ENCODE peak calls at places on chromosome 11, in six cellular contexts. F is ovary, P is transverse colon, K is A549, E is esophagus muscularis mucosa, G is SK-N-SH. X is an unnamed sample. For H3K9me3 and H3K4me1, the result is how much of the 10 kb centered on the place peaks cover.

GRCh38 chr11:118438314-118438931 is 2.1 kb downstream of the KMT2A start:
- DNase-seq in K (peak), P (peak), G (peak), E (no peak), F (peak), X (no peak)

GRCh38 chr11:18749681-18750319 is 23.8 kb upstream of the IGSF22 start:
- DNase-seq in G (peak), F (no peak), E (no peak), P (no peak), K (peak), X (no peak)

GRCh38 chr11:126419801-126420729 is 64.6 kb downstream of the ST3GAL4 start:
- DNase-seq in E (no peak), G (no peak), F (no peak), K (no peak), P (no peak), X (no peak)

GRCh38 chr11:95297680-95298452 is 66.9 kb upstream of the SESN3 start:
- DNase-seq in F (no peak), P (no peak), K (no peak), G (no peak), E (no peak), X (no peak)

GRCh38 chr11:8059571-8060011 is 21.4 kb upstream of the TUB start:
- DNase-seq in E (no peak), G (no peak), K (no peak), P (no peak), F (no peak), X (no peak)

GRCh38 chr11:123357990-123358827 is 71.9 kb upstream of the GRAMD1B start:
- DNase-seq in K (peak), P (peak), E (no peak), G (peak), F (no peak), X (peak)

GRCh38 chr11:17985517-17985916 is 27.3 kb downstream of the SERGEF start:
- DNase-seq in P (no peak), K (no peak), E (no peak), F (no peak), G (no peak), X (no peak)

GRCh38 chr11:64095949-64096348 is 60.2 kb downstream of the FLRT1 start:
- DNase-seq in F (no peak), G (no peak), E (no peak), P (no peak), K (no peak), X (no peak)

GRCh38 chr11:15651033-15651432 is 536.3 kb downstream of the INSC start:
- DNase-seq in E (no peak), P (no peak), K (no peak), G (no peak), F (peak), X (peak)

GRCh38 chr11:111386611-111387150 is 7.6 kb upstream of the POU2AF1 start:
- DNase-seq in F (no peak), K (no peak), E (no peak), G (no peak), P (no peak), X (no peak)

GRCh38 chr11:34300571-34301295 is 57.1 kb downstream of the ABTB2 start:
- DNase-seq in P (no peak), F (no peak), E (no peak), K (no peak), G (no peak), X (no peak)

GRCh38 chr11:57205046-57205671 is 23.4 kb downstream of the LRRC55 start:
- DNase-seq in K (peak), P (no peak), G (no peak), E (no peak), F (no peak), X (peak)

GRCh38 chr11:120630100-120630499 is 118.6 kb downstream of the GRIK4 start:
- DNase-seq in E (no peak), F (no peak), G (no peak), P (no peak), K (no peak), X (no peak)

GRCh38 chr11:64624869-64625481 is 34.0 kb downstream of the SLC22A12 start:
- DNase-seq in E (no peak), G (no peak), P (no peak), K (no peak), F (no peak), X (peak)

GRCh38 chr11:65468874-65469333 is 29.9 kb upstream of the MALAT1 start:
- DNase-seq in P (peak), K (peak), G (peak), F (peak), E (no peak), X (peak)

GRCh38 chr11:43895601-43896000 is 15.0 kb downstream of the ALKBH3 start:
- DNase-seq in F (no peak), G (no peak), E (no peak), P (no peak), K (no peak), X (no peak)

GRCh38 chr11:75826463-75827220 is 11.6 kb downstream of the UVRAG start:
- DNase-seq in F (no peak), K (no peak), G (no peak), P (no peak), E (no peak), X (no peak)

GRCh38 chr11:21343204-21343603 is 673.8 kb downstream of the NELL1 start:
- DNase-seq in K (no peak), G (peak), P (no peak), E (no peak), F (no peak), X (no peak)

GRCh38 chr11:12876340-12876739 is 132.8 kb upstream of the RASSF10 start:
- DNase-seq in K (no peak), E (no peak), F (no peak), P (no peak), G (no peak), X (no peak)

GRCh38 chr11:12867531-12867930 is 141.6 kb upstream of the RASSF10 start:
- DNase-seq in K (no peak), E (no peak), P (no peak), F (no peak), G (no peak), X (no peak)

GRCh38 chr11:12871251-12871650 is 137.9 kb upstream of the RASSF10 start:
- DNase-seq in F (no peak), P (no peak), E (no peak), G (no peak), K (no peak), X (no peak)

GRCh38 chr11:12868315-12869073 is 140.6 kb upstream of the RASSF10 start:
- DNase-seq in G (no peak), P (no peak), K (no peak), F (no peak), E (no peak), X (no peak)

DNA sequence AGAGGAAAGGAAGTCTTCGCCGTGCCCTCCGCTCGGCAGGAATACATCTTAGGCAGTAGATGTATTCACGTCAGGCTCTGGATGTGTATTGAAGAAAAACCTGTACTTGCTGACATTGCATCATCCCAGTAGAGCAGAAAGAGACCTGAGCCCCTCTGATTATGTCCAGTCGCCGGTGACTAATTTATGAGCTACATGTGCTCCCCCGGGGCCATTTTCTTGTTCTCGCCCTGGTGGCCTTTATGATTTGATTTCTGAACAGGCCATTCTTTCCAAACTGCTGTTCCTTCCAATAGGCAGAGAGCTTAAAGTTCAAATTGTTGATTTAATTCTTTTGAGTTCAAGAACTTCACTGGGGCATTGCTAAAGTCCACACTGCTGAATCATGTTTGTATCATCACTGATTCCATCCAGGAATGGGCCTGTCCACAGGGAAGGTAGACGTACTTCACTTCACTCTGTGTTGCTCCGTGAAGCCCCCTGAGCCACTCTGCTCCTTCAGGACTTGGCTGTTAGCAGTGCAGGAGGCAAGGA is 137.3 kb upstream of the RASSF10 start:
- DNase-seq in G (no peak), K (peak), E (no peak), F (no peak), P (no peak), X (no peak)
- TF ChIP-seq EP300 in G (no peak), K (no peak), E (no peak), F (no peak), P (no peak), X (no peak)

GRCh38 chr11:50182486-50182885 is 149.8 kb downstream of the OR4C45 start:
- DNase-seq in K (no peak), F (no peak), P (no peak), G (no peak), E (no peak), X (no peak)
- H3K9me3 ChIP-seq in K (under half), F (under half), P (under half), G (under half), E (under half), X (under half)

DNA sequence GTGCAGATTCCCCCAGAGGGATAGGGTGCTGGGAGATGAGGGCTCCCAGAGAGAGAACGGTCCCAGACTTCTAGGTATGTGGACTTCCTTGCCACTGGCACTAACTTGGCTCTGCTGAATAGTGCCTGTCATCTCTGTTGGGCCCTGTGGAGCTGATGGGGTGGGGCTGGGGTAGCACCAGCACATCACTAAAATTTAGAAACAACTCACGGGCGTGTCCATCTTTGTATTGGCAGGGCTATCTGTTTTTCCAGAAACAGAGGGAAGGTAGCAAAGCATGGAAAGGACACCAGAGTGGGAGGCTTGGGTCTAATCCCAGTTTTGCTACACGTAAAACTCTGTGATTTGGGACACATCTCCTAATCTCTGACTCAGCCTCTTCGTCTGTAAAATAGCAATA is 25.8 kb downstream of the SWAP70 start:
- DNase-seq in K (no peak), E (no peak), G (no peak), P (no peak), F (no peak), X (no peak)
- H3K4me1 ChIP-seq in K (under half), E (half or more), G (under half), P (under half), F (under half), X (under half)

GRCh38 chr11:122344281-122344680 is 228.3 kb upstream of the BLID start:
- DNase-seq in P (no peak), F (no peak), K (no peak), E (no peak), G (peak), X (no peak)

GRCh38 chr11:122343247-122343646 is 227.2 kb upstream of the BLID start:
- DNase-seq in G (no peak), F (no peak), P (no peak), K (no peak), E (no peak), X (no peak)

GRCh38 chr11:122354029-122354697 is 238.1 kb upstream of the BLID start:
- DNase-seq in K (no peak), F (no peak), E (no peak), P (no peak), G (no peak), X (no peak)

GRCh38 chr11:122348658-122349451 is 232.8 kb upstream of the BLID start:
- DNase-seq in F (no peak), G (no peak), E (no peak), P (no peak), K (no peak), X (no peak)
- TF ChIP-seq EP300 in F (no peak), G (no peak), E (no peak), P (no peak), K (no peak), X (no peak)

DNA sequence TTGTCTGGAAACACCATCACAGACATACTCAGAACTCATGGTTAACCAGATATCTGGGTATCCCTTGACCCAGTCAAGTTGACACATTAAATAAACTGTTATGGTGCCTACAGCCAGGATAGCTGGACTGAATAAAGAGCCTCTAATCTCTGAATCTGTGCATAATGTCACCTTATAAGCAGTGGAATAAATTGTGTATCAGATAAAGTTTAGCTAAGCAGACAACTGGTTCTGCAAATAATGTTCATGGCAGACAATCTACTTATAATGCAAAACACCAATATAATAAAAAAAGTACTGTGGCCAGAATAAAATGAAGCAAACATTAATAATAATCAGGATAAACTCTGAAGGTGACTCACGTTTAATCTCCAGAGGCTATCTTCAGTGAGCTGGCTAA is 628.5 kb upstream of the FAT3 start:
- DNase-seq in E (no peak), F (no peak), P (no peak), G (no peak), K (no peak), X (no peak)
- H3K9me3 ChIP-seq in E (under half), F (under half), P (under half), G (under half), K (under half), X (under half)

DNA sequence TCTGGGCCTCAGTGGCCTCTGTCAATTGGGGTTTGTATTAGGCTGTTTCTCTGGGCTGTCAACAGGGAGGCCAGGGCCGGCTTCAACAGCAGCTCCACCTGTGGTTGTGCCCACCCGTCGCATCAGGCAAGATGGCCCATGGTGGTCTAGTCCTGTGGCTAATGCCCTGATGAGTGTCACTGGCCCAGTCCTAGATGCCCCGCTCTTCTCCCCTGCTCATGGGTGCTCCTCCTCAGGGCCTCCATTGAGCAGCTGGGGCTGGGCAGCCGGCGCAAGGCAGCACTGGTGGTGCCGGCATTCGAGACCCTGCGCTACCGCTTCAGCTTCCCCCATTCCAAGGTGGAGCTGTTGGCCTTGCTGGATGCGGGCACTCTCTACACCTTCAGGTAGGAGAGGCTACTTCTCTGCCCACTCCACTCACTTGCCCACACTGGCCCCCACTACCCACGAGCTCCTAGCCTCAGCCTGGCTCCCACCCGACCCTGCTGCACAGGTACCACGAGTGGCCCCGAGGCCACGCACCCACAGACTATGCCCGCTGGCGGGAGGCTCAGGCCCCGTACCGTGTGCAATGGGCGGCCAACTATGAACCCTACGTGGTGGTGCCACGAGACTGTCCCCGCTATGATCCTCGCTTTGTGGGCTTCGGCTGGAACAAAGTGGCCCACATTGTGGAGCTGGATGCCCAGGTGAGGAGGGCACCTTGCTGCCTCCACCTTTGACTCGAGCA is 5.4 kb downstream of the LARGE2 start:
- DNase-seq in E (no peak), G (no peak), F (peak), K (no peak), P (no peak), X (no peak)
- H3K4me1 ChIP-seq in E (under half), G (under half), F (under half), K (under half), P (under half), X (under half)

GRCh38 chr11:125094731-125095130 is 16.7 kb downstream of the TMEM218 start:
- DNase-seq in P (no peak), E (no peak), F (no peak), K (no peak), G (no peak), X (no peak)

GRCh38 chr11:125092669-125093068 is 18.8 kb downstream of the TMEM218 start:
- DNase-seq in P (no peak), G (no peak), F (no peak), E (no peak), K (no peak), X (no peak)

GRCh38 chr11:125091247-125091876 is 20.1 kb downstream of the TMEM218 start:
- DNase-seq in P (no peak), E (no peak), K (peak), G (peak), F (peak), X (no peak)

GRCh38 chr11:125091877-125092664 is 19.4 kb downstream of the TMEM218 start:
- DNase-seq in F (no peak), G (no peak), P (no peak), K (no peak), E (no peak), X (no peak)

DNA sequence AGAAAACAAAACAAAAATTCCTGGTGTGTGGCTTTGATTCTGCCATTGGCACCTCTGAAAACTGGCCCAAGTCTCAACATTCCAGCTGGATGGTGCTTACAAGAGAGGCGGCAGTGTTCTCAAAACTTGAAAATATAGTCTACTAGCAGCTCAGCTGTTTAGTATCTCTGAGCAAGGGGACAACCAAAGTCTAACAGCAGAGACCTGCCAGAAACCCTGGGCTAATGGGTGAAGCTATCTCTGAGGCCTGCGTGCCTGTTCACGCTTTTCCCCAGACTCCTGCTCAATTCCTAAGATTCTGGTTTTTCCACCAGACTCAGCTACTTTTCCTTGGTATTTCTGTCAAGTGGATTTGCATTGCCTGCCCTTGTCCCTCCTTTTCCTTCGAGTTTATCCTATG is 17.9 kb downstream of the TMEM218 start:
- DNase-seq in P (no peak), G (no peak), E (no peak), K (no peak), F (no peak), X (no peak)
- TF ChIP-seq EP300 in P (no peak), G (no peak), E (no peak), K (no peak), F (no peak), X (no peak)

DNA sequence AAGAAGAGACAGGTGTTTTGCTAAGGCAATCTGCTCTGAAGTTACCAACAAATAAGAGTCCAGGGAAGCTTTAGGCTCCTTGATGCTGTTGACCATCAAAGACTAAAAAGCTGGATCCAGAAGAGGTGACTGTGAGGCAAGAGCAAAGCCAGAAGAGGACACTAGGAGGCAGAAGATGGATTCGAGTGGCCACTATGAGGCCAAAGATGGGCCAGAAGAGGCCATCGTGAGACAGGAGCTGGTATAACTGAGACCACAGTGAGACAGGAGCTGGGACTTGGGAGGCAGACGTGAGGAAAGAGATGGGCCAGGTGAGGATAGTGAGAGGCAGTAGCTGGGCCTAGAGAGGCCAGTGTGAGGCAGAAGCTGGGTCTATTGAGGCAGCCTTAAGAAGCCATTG is 37.7 kb downstream of the OR4C45 start:
- DNase-seq in K (no peak), G (no peak), F (no peak), P (no peak), E (peak), X (no peak)
- H3K9me3 ChIP-seq in K (under half), G (under half), F (under half), P (under half), E (under half), X (under half)

DNA sequence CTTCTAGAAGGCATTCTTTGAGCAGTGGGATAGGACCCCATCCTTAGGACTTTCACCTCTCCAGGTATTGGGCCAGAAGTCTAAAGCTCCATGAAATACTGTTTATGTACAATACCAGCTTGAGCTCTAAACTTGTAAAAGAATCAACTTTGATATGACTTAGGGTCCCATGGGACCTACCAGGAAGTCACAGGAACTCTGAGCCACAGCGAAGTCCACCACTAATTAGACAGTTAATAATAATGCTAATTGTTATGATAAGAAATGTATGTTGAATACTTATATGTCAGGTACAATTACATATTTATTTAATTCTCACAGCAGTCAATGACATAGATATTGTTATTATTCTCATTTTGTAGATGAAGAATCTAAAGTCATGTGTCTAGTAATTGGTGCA is 35.3 kb downstream of the STIM1 start:
- DNase-seq in E (no peak), F (no peak), G (no peak), P (no peak), K (no peak), X (no peak)
- H3K4me1 ChIP-seq in E (under half), F (under half), G (under half), P (under half), K (under half), X (under half)

GRCh38 chr11:107197932-107198331 is 179.7 kb upstream of the GUCY1A2 start:
- DNase-seq in K (no peak), P (no peak), F (no peak), E (no peak), G (no peak), X (no peak)

GRCh38 chr11:107202189-107202588 is 183.9 kb upstream of the GUCY1A2 start:
- DNase-seq in P (no peak), K (no peak), E (no peak), G (no peak), F (no peak), X (no peak)

GRCh38 chr11:107198490-107199007 is 180.3 kb upstream of the GUCY1A2 start:
- DNase-seq in P (no peak), F (no peak), E (no peak), K (no peak), G (no peak), X (no peak)

GRCh38 chr11:107203656-107204055 is 185.4 kb upstream of the GUCY1A2 start:
- DNase-seq in F (no peak), E (no peak), P (no peak), G (no peak), K (no peak), X (no peak)
- TF ChIP-seq EP300 in F (no peak), E (no peak), P (no peak), G (no peak), K (no peak), X (no peak)

X was measured in upper lobe of left lung.